ENCODE peak calls at places on chromosomes 5 and 9, in five cellular contexts. One of them, this sample, is unnamed.

GRCh38 chr5:55965525-55965924 is 29.2 kb downstream of the IL6ST start:
- DNase-seq in cardiac muscle cell: no peak
- DNase-seq in coronary artery: no peak
- DNase-seq in esophagus squamous epithelium: no peak
- DNase-seq in A673: no peak
- DNase-seq in this sample: no peak

GRCh38 chr5:173850664-173851063 is 37.5 kb upstream of the CPEB4 start:
- DNase-seq in esophagus squamous epithelium: no peak
- DNase-seq in A673: no peak
- DNase-seq in coronary artery: no peak
- DNase-seq in cardiac muscle cell: no peak
- DNase-seq in this sample: no peak

GRCh38 chr5:160175438-160176218 is 53.7 kb upstream of the FABP6 start:
- DNase-seq in coronary artery: peak
- DNase-seq in cardiac muscle cell: no peak
- DNase-seq in A673: peak
- DNase-seq in esophagus squamous epithelium: no peak
- DNase-seq in this sample: peak

GRCh38 chr5:25006734-25007133 is 362.0 kb upstream of the CDH10 start:
- DNase-seq in coronary artery: no peak
- DNase-seq in cardiac muscle cell: peak
- DNase-seq in A673: peak
- DNase-seq in esophagus squamous epithelium: no peak
- DNase-seq in this sample: no peak

GRCh38 chr9:34744295-34745221 is 34.6 kb upstream of the CCL21 start:
- DNase-seq in coronary artery: no peak
- DNase-seq in esophagus squamous epithelium: no peak
- DNase-seq in A673: no peak
- DNase-seq in cardiac muscle cell: no peak
- DNase-seq in this sample: no peak

GRCh38 chr9:134635431-134636141 is 6.0 kb upstream of the COL5A1 start:
- DNase-seq in cardiac muscle cell: no peak
- DNase-seq in esophagus squamous epithelium: no peak
- DNase-seq in coronary artery: no peak
- DNase-seq in A673: no peak
- DNase-seq in this sample: peak

GRCh38 chr5:169003721-169004481 is 297.0 kb downstream of the SLIT3 start:
- DNase-seq in esophagus squamous epithelium: no peak
- DNase-seq in A673: no peak
- DNase-seq in coronary artery: no peak
- DNase-seq in cardiac muscle cell: peak
- DNase-seq in this sample: peak

GRCh38 chr5:43320846-43321245 is 7.6 kb upstream of the HMGCS1 start:
- DNase-seq in coronary artery: no peak
- DNase-seq in esophagus squamous epithelium: no peak
- DNase-seq in A673: no peak
- DNase-seq in cardiac muscle cell: no peak
- DNase-seq in this sample: no peak

GRCh38 chr5:177528631-177529030 is 11.9 kb upstream of the DDX41 start:
- DNase-seq in cardiac muscle cell: no peak
- DNase-seq in A673: no peak
- DNase-seq in esophagus squamous epithelium: no peak
- DNase-seq in coronary artery: no peak
- DNase-seq in this sample: no peak

DNA sequence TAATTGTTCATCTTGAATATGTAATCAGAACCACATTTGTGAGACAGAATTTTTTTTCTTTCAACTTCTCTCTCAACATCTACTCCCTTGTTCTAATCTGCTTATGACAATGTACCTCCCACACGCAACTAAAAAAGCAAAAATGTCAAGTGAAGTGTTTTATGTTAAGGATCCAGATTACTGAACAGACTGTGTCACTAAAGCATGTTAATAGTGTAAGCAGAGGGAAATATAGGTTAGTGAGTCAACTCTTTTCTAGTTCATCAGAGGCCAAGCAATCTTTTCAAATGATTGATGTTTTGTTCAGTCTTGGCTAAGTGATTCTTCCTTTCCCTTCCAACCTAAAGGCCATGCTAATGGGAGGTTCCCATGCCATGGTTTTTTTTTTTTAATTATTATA is 34.7 kb upstream of the IDNK start:
- DNase-seq in A673: no peak
- DNase-seq in coronary artery: no peak
- DNase-seq in cardiac muscle cell: no peak
- DNase-seq in esophagus squamous epithelium: no peak
- DNase-seq in this sample: no peak
- H3K4me3 ChIP-seq in A673: no peak
- H3K4me3 ChIP-seq in coronary artery: no peak
- H3K4me3 ChIP-seq in cardiac muscle cell: no peak
- H3K4me3 ChIP-seq in esophagus squamous epithelium: no peak
- H3K4me3 ChIP-seq in this sample: no peak

GRCh38 chr5:139482050-139482889 is at the start of gene STING1:
- DNase-seq in esophagus squamous epithelium: peak
- DNase-seq in coronary artery: peak
- DNase-seq in cardiac muscle cell: peak
- DNase-seq in A673: peak
- DNase-seq in this sample: peak

GRCh38 chr5:139475865-139476651 is 5.3 kb downstream of the SMIM33 start:
- DNase-seq in coronary artery: no peak
- DNase-seq in esophagus squamous epithelium: no peak
- DNase-seq in cardiac muscle cell: no peak
- DNase-seq in A673: no peak
- DNase-seq in this sample: no peak

GRCh38 chr5:139486201-139486600 is 3.6 kb upstream of the STING1 start:
- DNase-seq in A673: no peak
- DNase-seq in esophagus squamous epithelium: no peak
- DNase-seq in coronary artery: no peak
- DNase-seq in cardiac muscle cell: no peak
- DNase-seq in this sample: no peak

GRCh38 chr5:139481122-139481533 is 1.4 kb downstream of the STING1 start:
- DNase-seq in esophagus squamous epithelium: no peak
- DNase-seq in cardiac muscle cell: no peak
- DNase-seq in A673: no peak
- DNase-seq in coronary artery: peak
- DNase-seq in this sample: peak

GRCh38 chr5:139481580-139482049 is 943 bp downstream of the STING1 start:
- DNase-seq in esophagus squamous epithelium: no peak
- DNase-seq in cardiac muscle cell: no peak
- DNase-seq in A673: peak
- DNase-seq in coronary artery: no peak
- DNase-seq in this sample: peak
- TF ChIP-seq CTCF in esophagus squamous epithelium: peak
- TF ChIP-seq CTCF in cardiac muscle cell: peak
- TF ChIP-seq CTCF in A673: peak
- TF ChIP-seq CTCF in coronary artery: no peak
- TF ChIP-seq CTCF in this sample: peak

GRCh38 chr5:471750-472058 is 28.7 kb downstream of the EXOC3 start:
- DNase-seq in esophagus squamous epithelium: no peak
- DNase-seq in A673: no peak
- DNase-seq in cardiac muscle cell: no peak
- DNase-seq in coronary artery: no peak
- DNase-seq in this sample: no peak
- H3K4me3 ChIP-seq in esophagus squamous epithelium: peak
- H3K4me3 ChIP-seq in A673: peak
- H3K4me3 ChIP-seq in cardiac muscle cell: peak
- H3K4me3 ChIP-seq in coronary artery: peak
- H3K4me3 ChIP-seq in this sample: peak

DNA sequence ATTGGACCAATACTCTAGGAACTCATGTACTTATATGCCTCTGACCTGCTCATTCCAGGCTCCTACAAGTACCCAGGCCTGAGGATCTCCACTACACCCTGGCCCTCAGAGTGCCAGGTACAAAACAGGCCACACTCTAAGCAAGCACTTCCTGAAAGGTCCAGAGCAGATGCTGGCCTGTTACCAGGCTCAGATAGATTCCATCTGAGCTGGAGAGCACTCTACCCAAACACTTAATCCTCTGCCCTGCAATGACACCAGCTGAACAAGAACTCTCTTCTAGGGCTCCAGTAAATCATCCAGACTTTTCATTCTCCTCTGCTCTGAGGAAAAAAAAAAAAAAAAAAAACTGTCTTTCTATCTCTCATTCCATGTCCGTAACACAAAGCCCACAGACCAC is 2.9 kb downstream of the P4HA2 start:
- DNase-seq in coronary artery: peak
- DNase-seq in cardiac muscle cell: no peak
- DNase-seq in A673: no peak
- DNase-seq in esophagus squamous epithelium: no peak
- DNase-seq in this sample: no peak
- TF ChIP-seq CTCF in coronary artery: no peak
- TF ChIP-seq CTCF in cardiac muscle cell: no peak
- TF ChIP-seq CTCF in A673: no peak
- TF ChIP-seq CTCF in esophagus squamous epithelium: no peak
- TF ChIP-seq CTCF in this sample: no peak

DNA sequence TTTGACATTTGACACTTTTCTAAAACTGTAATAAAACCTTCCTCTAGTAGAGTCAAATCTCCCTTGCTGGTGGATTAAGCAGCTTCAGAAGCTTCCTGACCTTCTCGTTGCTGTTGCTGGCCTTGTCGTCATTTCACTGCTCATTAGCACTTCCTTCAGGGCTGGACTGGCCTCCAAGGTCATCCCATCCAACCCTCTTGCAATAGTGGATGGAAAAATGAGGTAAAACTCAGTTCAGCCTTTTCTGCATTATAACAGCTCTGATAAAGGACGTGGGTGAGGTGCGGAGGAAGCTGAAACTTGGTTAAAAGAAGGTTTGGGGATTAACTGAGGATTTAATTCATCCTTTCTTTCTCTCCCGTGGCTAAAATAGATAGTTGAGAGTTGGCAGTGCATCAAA is 1.0 kb upstream of the ADAMTSL1 start:
- DNase-seq in coronary artery: no peak
- DNase-seq in esophagus squamous epithelium: no peak
- DNase-seq in A673: no peak
- DNase-seq in cardiac muscle cell: peak
- DNase-seq in this sample: no peak
- H3K4me3 ChIP-seq in coronary artery: no peak
- H3K4me3 ChIP-seq in esophagus squamous epithelium: no peak
- H3K4me3 ChIP-seq in A673: no peak
- H3K4me3 ChIP-seq in cardiac muscle cell: peak
- H3K4me3 ChIP-seq in this sample: no peak

GRCh38 chr5:126836778-126837177 is 59.8 kb downstream of the LMNB1 start:
- DNase-seq in esophagus squamous epithelium: no peak
- DNase-seq in A673: no peak
- DNase-seq in coronary artery: no peak
- DNase-seq in cardiac muscle cell: no peak
- DNase-seq in this sample: no peak

GRCh38 chr5:126837242-126837641 is 60.3 kb downstream of the LMNB1 start:
- DNase-seq in A673: no peak
- DNase-seq in cardiac muscle cell: no peak
- DNase-seq in esophagus squamous epithelium: no peak
- DNase-seq in coronary artery: no peak
- DNase-seq in this sample: no peak

DNA sequence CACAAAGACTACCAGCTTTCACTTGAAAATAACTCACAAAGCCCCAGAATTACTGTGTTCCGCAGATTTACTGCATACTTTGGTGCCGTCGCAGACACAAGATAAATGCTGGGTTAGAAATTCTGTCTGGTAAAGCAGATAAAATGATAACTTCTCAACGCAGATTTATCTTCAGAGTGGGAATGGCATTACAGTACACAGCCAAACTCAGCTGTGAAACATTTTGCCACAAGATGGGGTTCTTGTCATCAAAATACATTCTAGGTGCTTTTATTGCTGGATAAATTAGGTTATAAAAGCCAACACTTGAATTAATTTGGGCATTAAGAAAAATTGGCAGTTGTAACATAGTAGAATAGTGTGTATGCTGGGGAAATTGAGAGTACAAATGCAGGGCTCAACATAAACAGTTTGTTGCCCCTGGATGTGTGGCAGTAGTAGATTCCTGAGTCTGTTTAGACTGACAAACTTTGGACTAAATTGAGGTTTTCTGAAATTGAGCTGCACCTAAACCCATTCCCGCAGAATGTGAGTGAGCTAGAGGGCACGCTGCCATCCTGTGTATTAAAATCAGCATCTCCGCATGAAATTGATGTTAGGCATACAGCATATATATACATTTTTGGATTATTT is 61.1 kb downstream of the LMNB1 start:
- DNase-seq in cardiac muscle cell: no peak
- DNase-seq in A673: no peak
- DNase-seq in esophagus squamous epithelium: no peak
- DNase-seq in coronary artery: no peak
- DNase-seq in this sample: no peak
- TF ChIP-seq CTCF in cardiac muscle cell: peak
- TF ChIP-seq CTCF in A673: no peak
- TF ChIP-seq CTCF in esophagus squamous epithelium: peak
- TF ChIP-seq CTCF in coronary artery: no peak
- TF ChIP-seq CTCF in this sample: peak

GRCh38 chr9:120308495-120308894 is 271.5 kb downstream of the CDK5RAP2 start:
- DNase-seq in A673: no peak
- DNase-seq in esophagus squamous epithelium: no peak
- DNase-seq in coronary artery: no peak
- DNase-seq in cardiac muscle cell: no peak
- DNase-seq in this sample: no peak

GRCh38 chr9:120312031-120312430 is 267.9 kb downstream of the CDK5RAP2 start:
- DNase-seq in coronary artery: no peak
- DNase-seq in cardiac muscle cell: no peak
- DNase-seq in A673: no peak
- DNase-seq in esophagus squamous epithelium: no peak
- DNase-seq in this sample: no peak

GRCh38 chr9:120307599-120307998 is 272.4 kb downstream of the CDK5RAP2 start:
- DNase-seq in cardiac muscle cell: no peak
- DNase-seq in esophagus squamous epithelium: no peak
- DNase-seq in A673: no peak
- DNase-seq in coronary artery: no peak
- DNase-seq in this sample: no peak

GRCh38 chr9:120306561-120306960 is 273.4 kb downstream of the CDK5RAP2 start:
- DNase-seq in A673: no peak
- DNase-seq in cardiac muscle cell: no peak
- DNase-seq in coronary artery: no peak
- DNase-seq in esophagus squamous epithelium: no peak
- DNase-seq in this sample: no peak

DNA sequence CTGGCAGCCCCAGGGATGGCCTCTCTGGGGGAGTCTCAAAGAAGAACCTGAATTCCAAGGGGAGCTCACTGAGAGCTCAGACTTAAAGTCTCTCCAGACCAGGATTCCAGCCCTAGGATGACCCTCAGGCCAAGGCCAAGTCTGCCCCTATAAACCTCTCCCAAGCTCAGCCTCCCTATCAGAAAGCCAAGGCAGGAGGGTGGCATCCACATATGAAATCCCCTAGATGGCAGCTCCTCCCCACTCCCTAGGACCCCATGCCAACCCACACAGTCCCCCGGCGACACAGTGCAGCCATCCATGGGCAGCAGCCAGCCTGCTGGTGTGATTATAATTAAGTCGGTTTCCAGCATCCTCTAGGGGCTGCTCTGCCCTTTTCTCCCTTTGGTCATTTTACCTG is 269.9 kb downstream of the CDK5RAP2 start:
- DNase-seq in esophagus squamous epithelium: no peak
- DNase-seq in cardiac muscle cell: no peak
- DNase-seq in coronary artery: no peak
- DNase-seq in A673: no peak
- DNase-seq in this sample: no peak
- H3K4me3 ChIP-seq in esophagus squamous epithelium: no peak
- H3K4me3 ChIP-seq in cardiac muscle cell: no peak
- H3K4me3 ChIP-seq in coronary artery: no peak
- H3K4me3 ChIP-seq in A673: no peak
- H3K4me3 ChIP-seq in this sample: no peak

DNA sequence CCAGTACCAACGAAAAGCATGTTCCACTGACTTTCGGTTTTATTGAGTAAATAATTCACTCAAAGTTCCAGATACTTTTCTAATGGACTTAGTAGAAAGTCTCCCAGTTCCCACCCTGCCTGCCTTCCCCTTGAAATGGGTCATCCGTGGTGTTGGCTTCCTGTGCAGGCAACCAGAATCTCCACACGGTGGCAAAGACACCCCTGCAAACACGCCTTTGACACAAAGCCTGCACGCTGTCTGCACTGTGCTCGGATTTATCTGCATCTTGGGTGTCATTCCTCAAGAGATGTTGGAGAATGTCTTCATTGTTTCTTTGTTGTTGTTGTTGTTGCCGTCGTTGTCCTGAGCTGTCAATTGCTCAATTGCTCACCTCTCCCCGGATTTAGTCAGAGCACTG is 150.0 kb upstream of the IRX2 start:
- DNase-seq in esophagus squamous epithelium: no peak
- DNase-seq in A673: no peak
- DNase-seq in cardiac muscle cell: no peak
- DNase-seq in coronary artery: no peak
- DNase-seq in this sample: no peak
- TF ChIP-seq CTCF in esophagus squamous epithelium: no peak
- TF ChIP-seq CTCF in A673: no peak
- TF ChIP-seq CTCF in cardiac muscle cell: no peak
- TF ChIP-seq CTCF in coronary artery: no peak
- TF ChIP-seq CTCF in this sample: no peak